ENCODE peak calls at places on chromosome 15, in seven cellular contexts. P, N, J, T, E, R and X are unnamed samples.

GRCh38 chr15:94174399-94174802 is 57.0 kb upstream of the MCTP2 start:
- DNase-seq in T (no peak), R (no peak), N (no peak), P (peak; percentile 87), E (no peak), J (no peak), X (peak; percentile 67)

GRCh38 chr15:93929375-93930094 is 301.8 kb upstream of the MCTP2 start:
- DNase-seq in E (no peak), R (no peak), P (peak; percentile 60), T (peak; percentile 22), N (peak; percentile 35), J (peak; percentile 64), X (no peak)

GRCh38 chr15:94791516-94791915 is 560.2 kb downstream of the MCTP2 start:
- DNase-seq in P (no peak), E (no peak), J (no peak), N (no peak), T (no peak), R (no peak), X (no peak)

GRCh38 chr15:90666135-90666909 is 50.8 kb upstream of the BLM start:
- DNase-seq in E (no peak), P (no peak), T (no peak), J (no peak), N (no peak), R (no peak), X (no peak)

GRCh38 chr15:42131826-42132806 is 24.3 kb downstream of the PLA2G4F start:
- DNase-seq in R (no peak), T (peak; percentile 18), N (peak; percentile 28), J (peak; percentile 25), P (no peak), E (no peak), X (no peak)

GRCh38 chr15:64875641-64876223 is 34.0 kb downstream of the PLEKHO2 start:
- DNase-seq in E (no peak), J (no peak), T (no peak), R (no peak), N (no peak), P (no peak), X (no peak)

GRCh38 chr15:79195802-79196201 is 86.7 kb upstream of the ANKRD34C start:
- DNase-seq in P (no peak), J (no peak), T (no peak), R (no peak), N (no peak), E (peak; percentile 34), X (peak; percentile 61)

GRCh38 chr15:39270976-39271375 is 309.9 kb upstream of the THBS1 start:
- DNase-seq in J (no peak), E (no peak), R (no peak), N (no peak), P (peak; percentile 98), T (no peak), X (no peak)

GRCh38 chr15:88613074-88613944 is 7.8 kb upstream of the AEN start:
- DNase-seq in R (no peak), N (peak; percentile 88), P (peak; percentile 33), J (peak; percentile 98), T (no peak), E (no peak), X (no peak)

GRCh38 chr15:78437107-78437761 is 782 bp upstream of the IREB2 start:
- DNase-seq in E (peak; percentile 65), P (peak; percentile 20), N (peak; percentile 45), T (no peak), J (peak; percentile 51), R (no peak), X (no peak)

GRCh38 chr15:20349774-20350498 is 191.7 kb downstream of the GOLGA6L6 start:
- DNase-seq in T (no peak), P (no peak), J (no peak), E (no peak), R (peak; percentile 5), N (peak; percentile 27), X (no peak)

GRCh38 chr15:51082246-51082645 is 12.5 kb downstream of the TNFAIP8L3 start:
- DNase-seq in N (no peak), P (no peak), E (no peak), T (no peak), R (no peak), J (no peak), X (no peak)

GRCh38 chr15:55991841-55992768 is 1.3 kb downstream of the NEDD4 start:
- DNase-seq in J (no peak), P (no peak), N (no peak), R (no peak), T (no peak), E (no peak), X (no peak)

GRCh38 chr15:88302373-88302772 is 45.8 kb upstream of the NTRK3 start:
- DNase-seq in T (no peak), P (no peak), E (no peak), J (no peak), N (no peak), R (no peak), X (no peak)

GRCh38 chr15:33968224-33968623 is at the start of gene CHRM5:
- DNase-seq in J (no peak), P (no peak), R (no peak), T (no peak), E (no peak), N (no peak), X (no peak)

GRCh38 chr15:79978694-79979519 is 7.9 kb upstream of the BCL2A1 start:
- DNase-seq in J (no peak), T (no peak), E (no peak), P (peak; percentile 89), N (no peak), R (no peak), X (peak; percentile 70)

GRCh38 chr15:62896969-62897486 is 145.5 kb upstream of the TPM1 start:
- DNase-seq in N (no peak), P (peak; percentile 99), E (peak; percentile 26), R (no peak), T (peak; percentile 86), J (peak; percentile 39), X (peak; percentile 28)

GRCh38 chr15:101684384-101684783 is 32.2 kb upstream of the TM2D3 start:
- DNase-seq in N (no peak), E (no peak), J (no peak), T (no peak), R (no peak), P (peak; percentile 82), X (peak; percentile 28)

GRCh38 chr15:67108122-67108871 is 42.9 kb downstream of the SMAD3 start:
- DNase-seq in R (no peak), T (no peak), N (no peak), P (no peak), J (no peak), E (no peak), X (no peak)

GRCh38 chr15:56678562-56678961 is 54.7 kb downstream of the ZNF280D start:
- DNase-seq in E (no peak), N (no peak), T (no peak), P (no peak), R (peak; percentile 85), J (no peak), X (no peak)

GRCh38 chr15:92011611-92012367 is 158.3 kb downstream of the SLCO3A1 start:
- DNase-seq in P (no peak), N (peak; percentile 38), E (no peak), R (no peak), T (no peak), J (peak; percentile 65), X (peak; percentile 81)

GRCh38 chr15:28956491-28956890 is 70.7 kb downstream of the APBA2 start:
- DNase-seq in T (no peak), R (no peak), N (no peak), E (no peak), J (no peak), P (no peak), X (no peak)

GRCh38 chr15:48627260-48627969 is 18.1 kb downstream of the FBN1 start:
- DNase-seq in T (no peak), N (no peak), P (peak; percentile 68), R (no peak), J (no peak), E (no peak), X (no peak)

GRCh38 chr15:29451201-29451781 is 181.7 kb upstream of the NSMCE3 start:
- DNase-seq in E (no peak), P (no peak), T (no peak), N (peak; percentile 75), R (no peak), J (peak; percentile 68), X (peak; percentile 43)

GRCh38 chr15:58360421-58361090 is 71.2 kb upstream of the LIPC start:
- DNase-seq in N (no peak), E (no peak), R (no peak), T (no peak), P (no peak), J (no peak), X (no peak)
- H3K9ac ChIP-seq in N (no peak overlapping the region), E (no peak overlapping the region), R (no peak overlapping the region), T (no peak overlapping the region), P (peak overlapping the region; percentile 53), J (no peak overlapping the region), X (no peak overlapping the region)

DNA sequence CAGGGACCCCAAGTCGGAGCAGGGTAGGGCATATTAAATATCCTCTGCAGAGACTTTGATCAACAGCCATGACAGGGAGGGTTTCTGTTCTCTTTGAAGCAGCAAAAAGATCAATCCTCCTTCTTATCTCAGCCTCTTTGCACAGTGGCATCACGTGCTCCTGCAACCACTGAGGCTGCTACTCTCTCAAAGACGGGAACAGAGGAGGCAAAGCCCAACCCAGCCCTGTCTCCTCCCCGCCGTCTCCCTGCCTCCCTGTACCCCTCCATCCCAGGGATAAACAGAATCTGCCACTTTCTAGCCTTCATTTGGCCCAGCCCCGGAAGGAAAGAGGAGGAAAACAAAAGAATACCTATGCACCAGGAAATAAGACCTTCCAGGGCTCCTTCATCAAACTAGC is 7.5 kb upstream of the TBC1D21 start:
- DNase-seq in E (no peak), J (no peak), T (no peak), N (peak; percentile 19), R (no peak), P (no peak), X (peak; percentile 19)
- H3K27me3 ChIP-seq in E (peaks cover 7% of the 10 kb centered on the region), J (no peaks in the 10 kb centered on the region), T (no peaks in the 10 kb centered on the region), N (no peaks in the 10 kb centered on the region), R (peaks cover 12% of the 10 kb centered on the region), P (peaks cover 60% of the 10 kb centered on the region), X (no peaks in the 10 kb centered on the region)

DNA sequence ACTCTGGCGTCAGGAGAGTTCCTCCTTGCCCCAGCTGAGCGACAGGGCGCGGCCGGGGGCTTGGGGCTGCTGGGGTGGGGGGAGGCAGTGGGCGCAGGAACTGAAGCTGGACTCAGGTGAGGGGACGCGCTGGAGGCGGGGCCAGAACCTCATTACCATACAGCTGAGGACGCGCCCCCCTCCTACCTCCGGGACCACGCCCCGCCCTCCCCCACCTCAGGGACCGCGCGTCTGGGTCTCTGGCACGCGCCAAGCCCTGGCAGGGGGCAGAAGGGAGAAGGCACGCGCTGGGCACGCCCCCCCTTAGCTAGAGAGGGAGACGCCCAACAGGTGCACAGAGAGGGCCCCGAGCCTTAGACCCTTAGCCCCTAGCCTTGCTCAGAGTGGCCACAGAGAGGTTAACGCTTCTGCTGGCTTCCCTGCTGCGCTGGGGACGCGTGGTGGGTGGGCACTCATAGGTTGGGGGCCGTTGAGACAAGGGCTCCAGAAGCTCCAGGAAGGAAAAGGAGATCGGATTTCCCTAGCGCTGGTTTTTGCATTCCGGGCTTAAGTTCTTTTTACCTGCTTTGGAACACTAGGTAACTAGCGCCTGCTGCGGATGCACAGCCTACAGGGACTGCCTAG is 677 bp upstream of the DLL4 start:
- DNase-seq in N (peak; percentile 85), E (peak; percentile 78), T (peak; percentile 78), R (peak; percentile 35), P (no peak), J (peak; percentile 74), X (no peak)
- H3K9ac ChIP-seq in N (no peak overlapping the region), E (peak overlapping the region; percentile 91), T (peak overlapping the region; percentile 57), R (no peak overlapping the region), P (no peak overlapping the region), J (no peak overlapping the region), X (peak overlapping the region; percentile 17)

GRCh38 chr15:70523192-70523591 is 240.2 kb downstream of the UACA start:
- DNase-seq in J (no peak), P (no peak), T (no peak), N (peak; percentile 8), R (no peak), E (no peak), X (no peak)
- H3K27me3 ChIP-seq in J (no peaks in the 10 kb centered on the region), P (peaks cover 77% of the 10 kb centered on the region), T (no peaks in the 10 kb centered on the region), N (no peaks in the 10 kb centered on the region), R (no peaks in the 10 kb centered on the region), E (peaks cover 21% of the 10 kb centered on the region), X (no peaks in the 10 kb centered on the region)